ENCODE peak calls at places on chromosomes 7 and 10, in ten cellular contexts. One of them, this sample, is unnamed.

GRCh38 chr10:77639756-77640155 is 2.1 kb upstream of the KCNMA1 start:
- DNase-seq in right lobe of liver: no peak
- DNase-seq in fibroblast of mammary gland: no peak
- DNase-seq in A549: no peak
- DNase-seq in left ventricle myocardium inferior: no peak
- DNase-seq in BJ: no peak
- DNase-seq in cardiac muscle cell: no peak
- DNase-seq in breast epithelium: no peak
- DNase-seq in Caco-2: no peak
- DNase-seq in kidney: no peak
- DNase-seq in this sample: no peak

GRCh38 chr10:3924344-3924743 is 139.3 kb upstream of the KLF6 start:
- DNase-seq in Caco-2: no peak
- DNase-seq in kidney: no peak
- DNase-seq in cardiac muscle cell: peak
- DNase-seq in BJ: peak
- DNase-seq in breast epithelium: no peak
- DNase-seq in left ventricle myocardium inferior: no peak
- DNase-seq in right lobe of liver: no peak
- DNase-seq in A549: no peak
- DNase-seq in fibroblast of mammary gland: peak
- DNase-seq in this sample: peak

GRCh38 chr7:129762387-129762969 is 151.0 kb downstream of the NRF1 start:
- DNase-seq in cardiac muscle cell: no peak
- DNase-seq in Caco-2: no peak
- DNase-seq in right lobe of liver: no peak
- DNase-seq in kidney: no peak
- DNase-seq in BJ: no peak
- DNase-seq in left ventricle myocardium inferior: no peak
- DNase-seq in A549: no peak
- DNase-seq in fibroblast of mammary gland: no peak
- DNase-seq in breast epithelium: no peak
- DNase-seq in this sample: no peak

GRCh38 chr10:14205246-14205645 is 125.5 kb downstream of the FRMD4A start:
- DNase-seq in cardiac muscle cell: no peak
- DNase-seq in Caco-2: no peak
- DNase-seq in BJ: no peak
- DNase-seq in left ventricle myocardium inferior: no peak
- DNase-seq in A549: no peak
- DNase-seq in kidney: no peak
- DNase-seq in fibroblast of mammary gland: no peak
- DNase-seq in right lobe of liver: no peak
- DNase-seq in breast epithelium: no peak
- DNase-seq in this sample: no peak

GRCh38 chr10:43230909-43231522 is 35.8 kb downstream of the RASGEF1A start:
- DNase-seq in BJ: no peak
- DNase-seq in A549: no peak
- DNase-seq in fibroblast of mammary gland: no peak
- DNase-seq in left ventricle myocardium inferior: peak
- DNase-seq in cardiac muscle cell: no peak
- DNase-seq in kidney: peak
- DNase-seq in breast epithelium: no peak
- DNase-seq in Caco-2: no peak
- DNase-seq in right lobe of liver: peak
- DNase-seq in this sample: no peak

GRCh38 chr7:55409474-55410225 is 44.5 kb downstream of the LANCL2 start:
- DNase-seq in Caco-2: no peak
- DNase-seq in BJ: no peak
- DNase-seq in cardiac muscle cell: no peak
- DNase-seq in breast epithelium: no peak
- DNase-seq in A549: peak
- DNase-seq in kidney: no peak
- DNase-seq in fibroblast of mammary gland: no peak
- DNase-seq in left ventricle myocardium inferior: no peak
- DNase-seq in right lobe of liver: no peak
- DNase-seq in this sample: peak

GRCh38 chr7:121541457-121541856 is 145.3 kb upstream of the FAM3C start:
- DNase-seq in left ventricle myocardium inferior: no peak
- DNase-seq in A549: no peak
- DNase-seq in right lobe of liver: no peak
- DNase-seq in kidney: no peak
- DNase-seq in BJ: no peak
- DNase-seq in cardiac muscle cell: no peak
- DNase-seq in fibroblast of mammary gland: no peak
- DNase-seq in breast epithelium: no peak
- DNase-seq in Caco-2: no peak
- DNase-seq in this sample: no peak

GRCh38 chr10:88158506-88159123 is 295.2 kb downstream of the PTEN start:
- DNase-seq in breast epithelium: no peak
- DNase-seq in left ventricle myocardium inferior: no peak
- DNase-seq in A549: no peak
- DNase-seq in BJ: no peak
- DNase-seq in Caco-2: no peak
- DNase-seq in cardiac muscle cell: no peak
- DNase-seq in kidney: no peak
- DNase-seq in right lobe of liver: no peak
- DNase-seq in fibroblast of mammary gland: no peak
- DNase-seq in this sample: peak

GRCh38 chr7:90797596-90797995 is 201.5 kb downstream of the CDK14 start:
- DNase-seq in BJ: no peak
- DNase-seq in left ventricle myocardium inferior: no peak
- DNase-seq in cardiac muscle cell: no peak
- DNase-seq in breast epithelium: no peak
- DNase-seq in right lobe of liver: no peak
- DNase-seq in Caco-2: no peak
- DNase-seq in kidney: no peak
- DNase-seq in fibroblast of mammary gland: peak
- DNase-seq in A549: no peak
- DNase-seq in this sample: no peak

GRCh38 chr7:134371536-134371935 is 54.8 kb upstream of the SLC35B4 start:
- DNase-seq in breast epithelium: no peak
- DNase-seq in Caco-2: no peak
- DNase-seq in cardiac muscle cell: no peak
- DNase-seq in kidney: no peak
- DNase-seq in right lobe of liver: no peak
- DNase-seq in fibroblast of mammary gland: no peak
- DNase-seq in BJ: no peak
- DNase-seq in A549: no peak
- DNase-seq in left ventricle myocardium inferior: no peak
- DNase-seq in this sample: no peak

GRCh38 chr7:111752022-111752582 is 189.8 kb upstream of the IMMP2L start:
- DNase-seq in breast epithelium: no peak
- DNase-seq in fibroblast of mammary gland: peak
- DNase-seq in right lobe of liver: peak
- DNase-seq in left ventricle myocardium inferior: peak
- DNase-seq in BJ: no peak
- DNase-seq in Caco-2: peak
- DNase-seq in cardiac muscle cell: peak
- DNase-seq in A549: peak
- DNase-seq in kidney: no peak
- DNase-seq in this sample: peak

DNA sequence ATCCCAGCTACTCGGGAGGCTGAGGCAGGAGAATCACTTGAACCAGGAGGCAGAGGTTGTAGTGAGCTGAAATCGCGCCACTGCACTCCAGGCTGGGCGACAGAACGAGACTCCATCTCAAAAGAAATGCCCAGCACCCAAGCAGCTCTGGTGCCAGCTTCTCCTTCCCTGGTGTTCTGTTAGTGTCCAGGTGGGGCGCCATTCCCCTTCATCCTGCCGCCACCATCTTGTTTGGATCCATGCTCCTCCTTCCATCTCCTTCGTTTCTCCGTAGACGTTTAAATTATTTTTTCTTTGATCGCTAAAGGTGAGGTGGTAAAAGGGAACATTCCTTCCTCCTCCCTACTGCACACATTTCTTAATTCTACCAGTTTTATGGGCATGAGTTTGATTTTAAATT is 30.3 kb downstream of the PROSER2 start:
- DNase-seq in cardiac muscle cell: no peak
- DNase-seq in kidney: no peak
- DNase-seq in A549: peak
- DNase-seq in BJ: no peak
- DNase-seq in right lobe of liver: no peak
- DNase-seq in fibroblast of mammary gland: no peak
- DNase-seq in left ventricle myocardium inferior: no peak
- DNase-seq in Caco-2: no peak
- DNase-seq in breast epithelium: no peak
- DNase-seq in this sample: no peak
- TF ChIP-seq CTCF in cardiac muscle cell: no peak
- TF ChIP-seq CTCF in kidney: no peak
- TF ChIP-seq CTCF in A549: no peak
- TF ChIP-seq CTCF in BJ: no peak
- TF ChIP-seq CTCF in right lobe of liver: no peak
- TF ChIP-seq CTCF in fibroblast of mammary gland: no peak
- TF ChIP-seq CTCF in left ventricle myocardium inferior: no peak
- TF ChIP-seq CTCF in Caco-2: peak
- TF ChIP-seq CTCF in breast epithelium: no peak
- TF ChIP-seq CTCF in this sample: no peak

DNA sequence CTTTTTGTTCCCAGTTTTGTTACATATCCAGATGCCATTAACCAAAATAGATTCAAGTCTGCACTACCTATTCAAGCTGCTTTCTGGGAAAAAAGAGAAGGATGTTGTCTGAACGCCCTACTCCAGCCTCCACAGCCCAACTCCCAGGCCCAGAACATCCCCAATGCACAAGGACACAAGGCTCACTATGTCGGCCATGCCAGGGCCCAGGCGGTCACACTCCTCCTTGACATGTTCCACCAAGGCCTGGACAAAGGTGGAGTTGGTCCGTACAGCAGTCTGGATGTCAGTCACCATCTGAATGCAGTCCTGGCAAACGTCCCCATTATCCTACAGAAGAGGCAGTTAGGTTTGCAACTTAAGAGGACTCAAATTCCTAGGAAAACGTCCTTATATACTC is 23.2 kb downstream of the PSAP start:
- DNase-seq in fibroblast of mammary gland: no peak
- DNase-seq in cardiac muscle cell: no peak
- DNase-seq in left ventricle myocardium inferior: no peak
- DNase-seq in right lobe of liver: no peak
- DNase-seq in kidney: no peak
- DNase-seq in BJ: no peak
- DNase-seq in A549: no peak
- DNase-seq in Caco-2: no peak
- DNase-seq in breast epithelium: no peak
- DNase-seq in this sample: no peak
- H3K4me3 ChIP-seq in fibroblast of mammary gland: no peak
- H3K4me3 ChIP-seq in cardiac muscle cell: no peak
- H3K4me3 ChIP-seq in left ventricle myocardium inferior: no peak
- H3K4me3 ChIP-seq in right lobe of liver: no peak
- H3K4me3 ChIP-seq in kidney: no peak
- H3K4me3 ChIP-seq in BJ: no peak
- H3K4me3 ChIP-seq in A549: no peak
- H3K4me3 ChIP-seq in Caco-2: no peak
- H3K4me3 ChIP-seq in breast epithelium: no peak
- H3K4me3 ChIP-seq in this sample: no peak

GRCh38 chr7:34184466-34184865 is 279.1 kb downstream of the BMPER start:
- DNase-seq in cardiac muscle cell: peak
- DNase-seq in fibroblast of mammary gland: peak
- DNase-seq in left ventricle myocardium inferior: no peak
- DNase-seq in Caco-2: no peak
- DNase-seq in right lobe of liver: no peak
- DNase-seq in A549: peak
- DNase-seq in breast epithelium: no peak
- DNase-seq in BJ: no peak
- DNase-seq in kidney: no peak
- DNase-seq in this sample: peak
- TF ChIP-seq CTCF in cardiac muscle cell: peak
- TF ChIP-seq CTCF in fibroblast of mammary gland: peak
- TF ChIP-seq CTCF in left ventricle myocardium inferior: no peak
- TF ChIP-seq CTCF in Caco-2: no peak
- TF ChIP-seq CTCF in right lobe of liver: no peak
- TF ChIP-seq CTCF in A549: no peak
- TF ChIP-seq CTCF in breast epithelium: no peak
- TF ChIP-seq CTCF in BJ: peak
- TF ChIP-seq CTCF in kidney: no peak
- TF ChIP-seq CTCF in this sample: peak

GRCh38 chr10:26437637-26438461 is at the start of gene APBB1IP:
- DNase-seq in A549: no peak
- DNase-seq in fibroblast of mammary gland: peak
- DNase-seq in left ventricle myocardium inferior: peak
- DNase-seq in Caco-2: no peak
- DNase-seq in kidney: peak
- DNase-seq in BJ: no peak
- DNase-seq in cardiac muscle cell: peak
- DNase-seq in right lobe of liver: peak
- DNase-seq in breast epithelium: peak
- DNase-seq in this sample: peak
- H3K4me3 ChIP-seq in A549: peak
- H3K4me3 ChIP-seq in fibroblast of mammary gland: peak
- H3K4me3 ChIP-seq in left ventricle myocardium inferior: peak
- H3K4me3 ChIP-seq in Caco-2: no peak
- H3K4me3 ChIP-seq in kidney: peak
- H3K4me3 ChIP-seq in BJ: peak
- H3K4me3 ChIP-seq in cardiac muscle cell: no peak
- H3K4me3 ChIP-seq in right lobe of liver: peak
- H3K4me3 ChIP-seq in breast epithelium: peak
- H3K4me3 ChIP-seq in this sample: peak

GRCh38 chr10:83289373-83289772 is 849.9 kb upstream of the GHITM start:
- DNase-seq in BJ: no peak
- DNase-seq in A549: no peak
- DNase-seq in breast epithelium: no peak
- DNase-seq in left ventricle myocardium inferior: no peak
- DNase-seq in Caco-2: no peak
- DNase-seq in cardiac muscle cell: no peak
- DNase-seq in kidney: no peak
- DNase-seq in right lobe of liver: no peak
- DNase-seq in fibroblast of mammary gland: no peak
- DNase-seq in this sample: no peak
- TF ChIP-seq CTCF in BJ: no peak
- TF ChIP-seq CTCF in A549: no peak
- TF ChIP-seq CTCF in breast epithelium: no peak
- TF ChIP-seq CTCF in left ventricle myocardium inferior: no peak
- TF ChIP-seq CTCF in Caco-2: no peak
- TF ChIP-seq CTCF in cardiac muscle cell: no peak
- TF ChIP-seq CTCF in kidney: no peak
- TF ChIP-seq CTCF in right lobe of liver: no peak
- TF ChIP-seq CTCF in fibroblast of mammary gland: no peak
- TF ChIP-seq CTCF in this sample: no peak

DNA sequence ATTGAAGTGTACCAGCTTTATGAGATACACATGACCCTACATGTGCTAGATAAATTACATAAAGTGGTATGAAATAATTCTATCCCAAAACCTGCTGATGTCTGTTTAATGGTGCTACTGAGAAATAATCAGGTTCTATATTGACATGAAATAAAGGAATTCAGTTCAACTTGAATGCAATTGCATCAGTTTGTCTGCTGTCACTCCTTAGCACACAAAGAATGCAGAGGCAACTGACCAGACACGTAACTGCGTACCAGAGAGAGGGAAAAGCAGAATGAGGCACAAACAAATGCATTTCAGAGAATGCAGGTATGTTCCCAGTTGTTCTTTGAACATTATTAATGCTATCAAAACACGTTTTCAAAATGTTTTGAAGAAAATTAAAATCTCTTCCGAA is 98.8 kb upstream of the AGR3 start:
- DNase-seq in left ventricle myocardium inferior: no peak
- DNase-seq in Caco-2: no peak
- DNase-seq in BJ: no peak
- DNase-seq in cardiac muscle cell: no peak
- DNase-seq in fibroblast of mammary gland: no peak
- DNase-seq in breast epithelium: no peak
- DNase-seq in A549: no peak
- DNase-seq in right lobe of liver: no peak
- DNase-seq in kidney: no peak
- DNase-seq in this sample: no peak
- H3K4me3 ChIP-seq in left ventricle myocardium inferior: no peak
- H3K4me3 ChIP-seq in Caco-2: no peak
- H3K4me3 ChIP-seq in BJ: no peak
- H3K4me3 ChIP-seq in cardiac muscle cell: no peak
- H3K4me3 ChIP-seq in fibroblast of mammary gland: no peak
- H3K4me3 ChIP-seq in breast epithelium: no peak
- H3K4me3 ChIP-seq in A549: no peak
- H3K4me3 ChIP-seq in right lobe of liver: no peak
- H3K4me3 ChIP-seq in kidney: no peak
- H3K4me3 ChIP-seq in this sample: no peak

This sample was measured in AG10803.